ENCODE peak calls at places on chromosomes 5 and 9, in seven cellular contexts. V is AG04449, O is SK-N-SH, Q is fibroblast of pulmonary artery, G is neural crest cell, E is PC-3, Y is heart right ventricle. T is an unnamed sample.

GRCh38 chr5:140429724-140430123 is 28.1 kb downstream of the ANKHD1 start:
- DNase-seq in V (no peak), O (no peak), Q (no peak), G (no peak), E (no peak), Y (no peak), T (no peak)

GRCh38 chr9:32928912-32929311 is 72.5 kb downstream of the APTX start:
- DNase-seq in V (no peak), O (no peak), Q (no peak), G (no peak), E (no peak), Y (no peak), T (no peak)

GRCh38 chr9:98962181-98962560 is 18.5 kb downstream of the COL15A1 start:
- DNase-seq in V (no peak), O (no peak), Q (no peak), G (no peak), E (no peak), Y (no peak), T (no peak)

GRCh38 chr5:95382843-95383242 is 8.3 kb upstream of the FAM81B start:
- DNase-seq in V (no peak), O (no peak), Q (no peak), G (no peak), E (no peak), Y (no peak), T (no peak)

GRCh38 chr9:2872307-2872940 is 28.5 kb upstream of the PUM3 start:
- DNase-seq in V (no peak), O (peak; percentile 27), Q (peak; percentile 47), G (no peak), E (peak; percentile 43), Y (no peak), T (no peak)

GRCh38 chr9:1125741-1126140 is 75.6 kb downstream of the DMRT2 start:
- DNase-seq in V (peak; percentile 12), O (no peak), Q (peak; percentile 28), G (no peak), E (peak; percentile 80), Y (no peak), T (no peak)

GRCh38 chr5:174327317-174327864 is 281.9 kb downstream of the NSG2 start:
- DNase-seq in V (no peak), O (peak; percentile 77), Q (peak; percentile 83), G (peak; percentile 70), E (peak; percentile 93), Y (peak; percentile 42), T (peak; percentile 68)

GRCh38 chr5:178416919-178417318 is 173.3 kb downstream of the COL23A1 start:
- DNase-seq in V (no peak), O (peak; percentile 31), Q (peak; percentile 6), G (no peak), E (peak; percentile 85), Y (no peak), T (no peak)

GRCh38 chr9:4306066-4306787 is 6.4 kb upstream of the GLIS3 start:
- DNase-seq in V (no peak), O (no peak), Q (peak; percentile 64), G (no peak), E (no peak), Y (no peak), T (no peak)

GRCh38 chr9:117232991-117233390 is 181.9 kb downstream of the ASTN2 start:
- DNase-seq in V (no peak), O (no peak), Q (no peak), G (no peak), E (no peak), Y (no peak), T (no peak)

GRCh38 chr5:37477426-37477825 is 98.3 kb downstream of the WDR70 start:
- DNase-seq in V (no peak), O (no peak), Q (no peak), G (no peak), E (no peak), Y (no peak), T (no peak)

GRCh38 chr9:134165357-134166315 is 1.3 kb upstream of the RNU6ATAC start:
- DNase-seq in V (no peak), O (peak; percentile 63), Q (peak; percentile 38), G (peak; percentile 33), E (no peak), Y (peak; percentile 31), T (no peak)

GRCh38 chr9:135074354-135075233 is 12.9 kb upstream of the OLFM1 start:
- DNase-seq in V (no peak), O (no peak), Q (no peak), G (no peak), E (no peak), Y (no peak), T (no peak)

GRCh38 chr5:10077721-10078551 is 171.8 kb downstream of the ATPSCKMT start:
- DNase-seq in V (peak; percentile 87), O (no peak), Q (no peak), G (no peak), E (no peak), Y (no peak), T (no peak)

GRCh38 chr9:119137479-119137878 is 231.8 kb downstream of the BRINP1 start:
- DNase-seq in V (no peak), O (no peak), Q (no peak), G (no peak), E (no peak), Y (no peak), T (no peak)

GRCh38 chr5:147046226-147046625 is 167.7 kb upstream of the PPP2R2B start:
- DNase-seq in V (no peak), O (no peak), Q (no peak), G (no peak), E (no peak), Y (no peak), T (no peak)

GRCh38 chr5:179800696-179801201 is 5.9 kb downstream of the MGAT4B start:
- DNase-seq in V (no peak), O (no peak), Q (no peak), G (no peak), E (no peak), Y (no peak), T (no peak)

GRCh38 chr5:113760486-113760885 is 247.0 kb downstream of the YTHDC2 start:
- DNase-seq in V (no peak), O (no peak), Q (no peak), G (no peak), E (no peak), Y (no peak), T (no peak)

GRCh38 chr5:83368317-83368716 is 103.2 kb upstream of the VCAN start:
- DNase-seq in V (peak; percentile 23), O (no peak), Q (peak; percentile 21), G (no peak), E (peak; percentile 92), Y (peak; percentile 8), T (no peak)

GRCh38 chr5:33180900-33181299 is 259.9 kb upstream of the TARS1 start:
- DNase-seq in V (peak; percentile 5), O (no peak), Q (peak; percentile 78), G (no peak), E (peak; percentile 66), Y (peak; percentile 11), T (no peak)

GRCh38 chr5:135173662-135174290 is 139.7 kb upstream of the PITX1 start:
- DNase-seq in V (no peak), O (no peak), Q (no peak), G (no peak), E (no peak), Y (no peak), T (no peak)

GRCh38 chr9:68887232-68887631 is 126.7 kb downstream of the PRKACG start:
- DNase-seq in V (no peak), O (no peak), Q (no peak), G (no peak), E (no peak), Y (no peak), T (no peak)

GRCh38 chr9:75889977-75890540 is 414 bp upstream of the PCSK5 start:
- DNase-seq in V (no peak), O (peak; percentile 7), Q (peak; percentile 79), G (peak; percentile 14), E (peak; percentile 27), Y (peak; percentile 20), T (no peak)

GRCh38 chr5:54804086-54804485 is 181.3 kb downstream of the ESM1 start:
- DNase-seq in V (no peak), O (no peak), Q (no peak), G (no peak), E (no peak), Y (no peak), T (no peak)

GRCh38 chr9:120353501-120353900 is 226.5 kb downstream of the CDK5RAP2 start:
- DNase-seq in V (no peak), O (no peak), Q (peak; percentile 31), G (no peak), E (no peak), Y (no peak), T (no peak)

GRCh38 chr5:115274584-115274983 is 11.9 kb upstream of the PGGT1B start:
- DNase-seq in V (no peak), O (no peak), Q (no peak), G (no peak), E (no peak), Y (no peak), T (no peak)

GRCh38 chr5:103808464-103809106 is 246.0 kb upstream of the NUDT12 start:
- DNase-seq in V (no peak), O (peak; percentile 61), Q (peak; percentile 55), G (peak; percentile 30), E (peak; percentile 85), Y (no peak), T (peak; percentile 15)

DNA sequence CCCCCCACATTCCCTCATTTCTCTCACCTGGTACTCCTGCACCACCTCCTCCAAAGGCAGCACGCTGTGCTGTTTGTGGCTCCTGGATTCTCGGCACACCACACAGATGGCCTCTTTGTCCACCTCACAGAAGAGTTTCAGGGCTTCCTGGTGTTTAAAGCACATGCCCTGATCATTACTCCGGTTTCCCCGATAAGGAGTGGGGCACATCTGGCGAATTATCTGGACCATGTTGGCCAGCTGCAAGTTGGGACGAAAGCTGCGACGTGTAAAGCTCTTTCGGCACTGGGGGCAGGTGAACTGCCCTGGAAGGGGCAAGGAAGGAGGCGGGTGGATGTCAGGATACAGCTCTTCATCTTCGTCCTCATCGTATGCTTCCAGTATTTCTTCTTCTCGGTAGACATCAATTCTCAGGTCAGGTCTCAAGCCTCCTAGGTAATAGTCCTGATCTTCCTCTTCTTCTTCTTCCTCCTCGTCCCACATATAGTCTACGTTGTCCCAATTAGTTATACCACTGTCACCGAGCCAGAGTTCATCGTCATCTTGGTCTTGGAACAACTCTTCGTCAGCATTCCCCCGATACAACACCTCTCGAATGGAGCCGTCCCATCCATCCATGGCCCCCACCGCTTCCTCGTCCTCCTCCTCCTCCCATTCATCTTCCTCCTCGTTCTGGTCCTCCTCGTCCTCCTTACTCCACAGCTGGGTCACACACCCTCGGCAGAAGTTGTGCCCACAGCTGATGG is 796 bp downstream of the TRIM52 start:
- DNase-seq in V (no peak), O (peak; percentile 36), Q (no peak), G (no peak), E (no peak), Y (no peak), T (no peak)
- TF ChIP-seq CTCF in V (no peak), O (no peak), Q (no peak), G (no peak), E (no peak), Y (no peak), T (no peak)

GRCh38 chr5:148107608-148108007 is 43.8 kb downstream of the SPINK5 start:
- DNase-seq in V (no peak), O (no peak), Q (no peak), G (no peak), E (peak; percentile 69), Y (no peak), T (no peak)
- TF ChIP-seq CTCF in V (no peak), O (peak; percentile 21), Q (no peak), G (no peak), E (peak; percentile 80), Y (no peak), T (peak; percentile 37)

GRCh38 chr9:93127395-93127911 is 6.6 kb downstream of the NINJ1 start:
- DNase-seq in V (no peak), O (no peak), Q (no peak), G (no peak), E (no peak), Y (no peak), T (no peak)
- TF ChIP-seq CTCF in V (no peak), O (no peak), Q (no peak), G (no peak), E (no peak), Y (no peak), T (no peak)

GRCh38 chr9:127158995-127159801 is 36.8 kb upstream of the ANGPTL2 start:
- DNase-seq in V (no peak), O (peak; percentile 41), Q (peak; percentile 66), G (peak; percentile 16), E (no peak), Y (peak; percentile 65), T (no peak)
- TF ChIP-seq CTCF in V (peak; percentile 39), O (peak; percentile 16), Q (peak; percentile 17), G (peak; percentile 28), E (no peak), Y (peak; percentile 22), T (peak; percentile 28)

T was measured in progenitor cell of endocrine pancreas.